ENCODE peak calls at places on chromosomes 4 and X, in six cellular contexts. B is body of pancreas; O is lower leg skin; U is effector memory CD4-positive, alpha-beta T cell; S is GM04503; N is EL. R is an unnamed sample.

GRCh38 chr4:70754470-70754869 is 32.7 kb downstream of the RUFY3 start:
- DNase-seq in B (no peak), O (no peak), U (no peak), S (no peak), N (no peak), R (no peak)

GRCh38 chrX:148555101-148555500 is 54.7 kb downstream of the AFF2 start:
- DNase-seq in B (no peak), O (no peak), U (no peak), S (no peak), N (no peak), R (no peak)

GRCh38 chr4:13627185-13627605 is 330 bp downstream of the BOD1L1 start:
- DNase-seq in B (no peak), O (no peak), U (no peak), S (no peak), N (peak), R (no peak)

GRCh38 chrX:150856785-150857184 is 41.7 kb downstream of the CD99L2 start:
- DNase-seq in B (no peak), O (no peak), U (no peak), S (no peak), N (no peak), R (no peak)

GRCh38 chr4:145153181-145153903 is 27.0 kb downstream of the OTUD4 start:
- DNase-seq in B (peak), O (no peak), U (no peak), S (no peak), N (peak), R (no peak)

GRCh38 chr4:1192493-1193205 is 20.3 kb upstream of the SPON2 start:
- DNase-seq in B (peak), O (peak), U (no peak), S (no peak), N (no peak), R (peak)

GRCh38 chr4:54085284-54085683 is 14.7 kb upstream of the GSX2 start:
- DNase-seq in B (no peak), O (peak), U (no peak), S (peak), N (peak), R (no peak)

GRCh38 chrX:50447535-50447934 is 23.1 kb downstream of the DGKK start:
- DNase-seq in B (no peak), O (no peak), U (no peak), S (no peak), N (no peak), R (no peak)

GRCh38 chr4:169909897-169910296 is 116.3 kb downstream of the MFAP3L start:
- DNase-seq in B (no peak), O (no peak), U (no peak), S (no peak), N (no peak), R (no peak)

GRCh38 chr4:184534511-184535391 is 60.4 kb upstream of the IRF2 start:
- DNase-seq in B (no peak), O (no peak), U (no peak), S (peak), N (peak), R (no peak)

GRCh38 chr4:3111461-3111860 is 37.0 kb downstream of the HTT start:
- DNase-seq in B (no peak), O (no peak), U (no peak), S (no peak), N (peak), R (peak)

GRCh38 chr4:2423695-2424094 is 4.9 kb downstream of the CFAP99 start:
- DNase-seq in B (no peak), O (no peak), U (no peak), S (no peak), N (no peak), R (no peak)

GRCh38 chr4:183919173-183919572 is 14.1 kb downstream of the STOX2 start:
- DNase-seq in B (peak), O (no peak), U (no peak), S (no peak), N (no peak), R (no peak)

GRCh38 chrX:153522259-153522658 is 4.8 kb downstream of the ATP2B3 start:
- DNase-seq in B (no peak), O (no peak), U (no peak), S (no peak), N (no peak), R (no peak)

GRCh38 chr4:1767770-1768366 is 25.2 kb upstream of the FGFR3 start:
- DNase-seq in B (peak), O (no peak), U (no peak), S (no peak), N (peak), R (no peak)

GRCh38 chr4:7134737-7135388 is 57.5 kb upstream of the SORCS2 start:
- DNase-seq in B (peak), O (no peak), U (no peak), S (peak), N (peak), R (peak)

GRCh38 chrX:9665113-9665512 is 100.5 kb downstream of the GPR143 start:
- DNase-seq in B (no peak), O (no peak), U (no peak), S (no peak), N (no peak), R (no peak)

GRCh38 chr4:118801895-118802575 is 33.9 kb downstream of the SEC24D start:
- DNase-seq in B (no peak), O (no peak), U (no peak), S (no peak), N (no peak), R (no peak)

GRCh38 chr4:90546114-90546513 is 418.9 kb downstream of the CCSER1 start:
- DNase-seq in B (no peak), O (no peak), U (no peak), S (no peak), N (no peak), R (no peak)

GRCh38 chrX:66015152-66015827 is 24.6 kb downstream of the VSIG4 start:
- DNase-seq in B (no peak), O (no peak), U (no peak), S (no peak), N (no peak), R (no peak)

GRCh38 chr4:68466185-68466584 is 18.9 kb downstream of the TMPRSS11E start:
- DNase-seq in B (no peak), O (no peak), U (no peak), S (peak), N (peak), R (peak)

GRCh38 chr4:116599859-116600258 is 485.5 kb downstream of the TRAM1L1 start:
- DNase-seq in B (no peak), O (no peak), U (no peak), S (no peak), N (no peak), R (no peak)

GRCh38 chr4:19438228-19438627 is 813.5 kb upstream of the SLIT2 start:
- DNase-seq in B (no peak), O (no peak), U (no peak), S (no peak), N (peak), R (no peak)

GRCh38 chrX:50827996-50828395 is 14.0 kb upstream of the SHROOM4 start:
- DNase-seq in B (no peak), O (no peak), U (no peak), S (no peak), N (no peak), R (no peak)

GRCh38 chr4:132123870-132124623 is 1025.0 kb upstream of the PCDH10 start:
- DNase-seq in B (no peak), O (no peak), U (no peak), S (no peak), N (no peak), R (no peak)

GRCh38 chr4:165308174-165308573 is 19.3 kb upstream of the MSMO1 start:
- DNase-seq in B (no peak), O (no peak), U (no peak), S (no peak), N (no peak), R (no peak)

GRCh38 chr4:1881709-1882108 is 10.5 kb downstream of the NSD2 start:
- DNase-seq in B (no peak), O (no peak), U (no peak), S (no peak), N (no peak), R (no peak)

R was measured in H54.